ENCODE peak calls at places on chromosomes 1 and 21, in four cellular contexts. J is NCI-H1092, B is AG08396, I is omental fat pad. C is an unnamed sample.

GRCh38 chr1:112457965-112458364 is 50.8 kb upstream of the WNT2B start:
- DNase-seq in B (no peak), I (no peak), J (no peak), C (no peak)

GRCh38 chr1:155706101-155706619 is 17.3 kb downstream of the DAP3 start:
- DNase-seq in J (no peak), I (no peak), B (peak), C (no peak)

GRCh38 chr1:151356668-151357067 is 9.6 kb upstream of the RFX5 start:
- DNase-seq in B (no peak), I (no peak), J (no peak), C (no peak)

GRCh38 chr1:8396912-8397406 is 79.0 kb downstream of the SLC45A1 start:
- DNase-seq in B (peak), J (no peak), I (no peak), C (no peak)

GRCh38 chr21:44006017-44006624 is 6.0 kb upstream of the TRAPPC10 start:
- DNase-seq in B (peak), I (no peak), J (no peak), C (no peak)

GRCh38 chr1:115666702-115667101 is 24.9 kb downstream of the VANGL1 start:
- DNase-seq in B (no peak), I (no peak), J (peak), C (peak)

GRCh38 chr1:115188680-115189395 is 99.5 kb upstream of the TSPAN2 start:
- DNase-seq in J (no peak), B (no peak), I (no peak), C (no peak)

GRCh38 chr1:156709743-156710489 is 4.5 kb upstream of the CRABP2 start:
- DNase-seq in B (peak), J (peak), I (no peak), C (peak)

C was measured in DMS79 treated with DMSO at 0.1 percent for 48 hours.